ENCODE peak calls at places on chromosomes 16 and 17, in four cellular contexts. E is A549, C is coronary artery, M is kidney epithelial cell. O is an unnamed sample.

GRCh38 chr17:7336240-7337175 is at the start of gene ACAP1:
- DNase-seq in M (no peak), C (no peak), E (no peak), O (peak; percentile 82)

GRCh38 chr17:4949321-4950074 is 1.2 kb upstream of the PFN1 start:
- DNase-seq in M (no peak), E (peak; percentile 92), C (peak; percentile 87), O (peak; percentile 91)

GRCh38 chr16:4696905-4697866 is 3.8 kb downstream of the NUDT16L1 start:
- DNase-seq in E (no peak), C (no peak), M (no peak), O (no peak)

GRCh38 chr16:88454315-88455057 is 1.4 kb downstream of the ZFPM1 start:
- DNase-seq in C (no peak), M (no peak), E (peak; percentile 46), O (peak; percentile 71)

GRCh38 chr16:77579283-77579985 is 142.9 kb upstream of the NUDT7 start:
- DNase-seq in M (no peak), C (no peak), E (peak; percentile 61), O (no peak)

GRCh38 chr16:6362321-6362720 is 970.3 kb upstream of the RBFOX1 start:
- DNase-seq in E (no peak), M (no peak), C (no peak), O (no peak)

GRCh38 chr16:25198021-25198420 is 18.7 kb upstream of the AQP8 start:
- DNase-seq in M (no peak), C (no peak), E (peak; percentile 18), O (no peak)

GRCh38 chr16:70417661-70418060 is 21.2 kb downstream of the ST3GAL2 start:
- DNase-seq in C (no peak), M (no peak), E (no peak), O (no peak)

GRCh38 chr16:48013476-48013875 is 142.3 kb downstream of the ABCC12 start:
- DNase-seq in C (no peak), M (peak; percentile 87), E (no peak), O (no peak)

GRCh38 chr17:52537368-52537767 is 378.9 kb upstream of the CA10 start:
- DNase-seq in E (no peak), C (no peak), M (no peak), O (no peak)

GRCh38 chr16:27514806-27515205 is 34.9 kb downstream of the GTF3C1 start:
- DNase-seq in M (no peak), E (no peak), C (no peak), O (peak; percentile 29)

GRCh38 chr17:19886116-19886515 is 18.4 kb upstream of the ULK2 start:
- DNase-seq in M (no peak), C (no peak), E (no peak), O (no peak)

GRCh38 chr17:81832608-81833159 is 407 bp downstream of the MCRIP1 start:
- DNase-seq in M (no peak), E (no peak), C (peak; percentile 81), O (no peak)

GRCh38 chr17:16273499-16273898 is 56.5 kb downstream of the PIGL start:
- DNase-seq in E (no peak), M (no peak), C (no peak), O (no peak)

GRCh38 chr16:19520861-19521331 is 1.0 kb downstream of the GDE1 start:
- DNase-seq in E (peak; percentile 44), C (no peak), M (no peak), O (peak; percentile 63)

GRCh38 chr17:33277436-33278100 is 15.5 kb downstream of the ASIC2 start:
- DNase-seq in M (no peak), C (no peak), E (no peak), O (no peak)

GRCh38 chr16:80887062-80887461 is 82.7 kb upstream of the CDYL2 start:
- DNase-seq in E (peak; percentile 10), M (no peak), C (no peak), O (peak; percentile 70)

GRCh38 chr16:51756447-51757123 is 605.5 kb upstream of the SALL1 start:
- DNase-seq in C (no peak), M (no peak), E (no peak), O (no peak)

GRCh38 chr16:11683140-11683539 is 14.9 kb downstream of the SNN start:
- DNase-seq in M (no peak), C (peak; percentile 46), E (no peak), O (no peak)

GRCh38 chr17:59550703-59551102 is 14.7 kb upstream of the DHX40 start:
- DNase-seq in M (no peak), E (no peak), C (no peak), O (no peak)

GRCh38 chr17:38918129-38918913 is 7.1 kb upstream of the LASP1NB start:
- DNase-seq in E (no peak), C (peak; percentile 35), M (no peak), O (no peak)

GRCh38 chr17:45873728-45874127 is 20.6 kb upstream of the MAPT start:
- DNase-seq in M (no peak), E (no peak), C (no peak), O (no peak)

GRCh38 chr17:32267690-32268205 is 2.1 kb downstream of the RHBDL3 start:
- DNase-seq in C (no peak), M (no peak), E (no peak), O (no peak)

GRCh38 chr16:67115649-67116048 is 5.9 kb downstream of the PHAF1 start:
- DNase-seq in C (peak; percentile 47), E (peak; percentile 58), M (peak; percentile 87), O (no peak)

GRCh38 chr16:11708421-11708820 is 34.2 kb downstream of the TXNDC11 start:
- DNase-seq in M (no peak), E (no peak), C (no peak), O (no peak)

GRCh38 chr17:65559802-65560627 is 1.4 kb downstream of the AXIN2 start:
- DNase-seq in E (no peak), M (no peak), C (no peak), O (peak; percentile 69)

GRCh38 chr16:46996391-46996790 is 22.9 kb upstream of the DNAJA2 start:
- DNase-seq in E (no peak), C (no peak), M (no peak), O (no peak)

GRCh38 chr17:78715000-78715771 is 66.9 kb downstream of the CYTH1 start:
- DNase-seq in C (no peak), E (no peak), M (no peak), O (no peak)

GRCh38 chr16:85485379-85485778 is 127.7 kb upstream of the GSE1 start:
- DNase-seq in E (no peak), C (no peak), M (no peak), O (no peak)

GRCh38 chr17:30021708-30022317 is 80.4 kb downstream of the EFCAB5 start:
- DNase-seq in E (peak; percentile 65), C (no peak), M (peak; percentile 9), O (peak; percentile 67)

GRCh38 chr16:35011-35775 is 18.2 kb downstream of the POLR3K start:
- DNase-seq in M (no peak), C (no peak), E (no peak), O (no peak)

GRCh38 chr17:42247734-42248133 is 28.5 kb downstream of the STAT5B start:
- DNase-seq in E (peak; percentile 63), C (no peak), M (no peak), O (no peak)

GRCh38 chr16:30494028-30494427 is 21.5 kb downstream of the ITGAL start:
- DNase-seq in C (no peak), M (no peak), E (no peak), O (no peak)

GRCh38 chr17:14152726-14153125 is 83.4 kb downstream of the COX10 start:
- DNase-seq in E (no peak), C (no peak), M (no peak), O (no peak)

GRCh38 chr17:14149751-14150150 is 80.4 kb downstream of the COX10 start:
- DNase-seq in M (no peak), E (no peak), C (no peak), O (no peak)

GRCh38 chr17:14156689-14157088 is 80.0 kb downstream of the CDRT15 start:
- DNase-seq in M (no peak), C (no peak), E (no peak), O (no peak)

GRCh38 chr17:14150604-14151003 is 81.3 kb downstream of the COX10 start:
- DNase-seq in M (no peak), E (no peak), C (no peak), O (no peak)

DNA sequence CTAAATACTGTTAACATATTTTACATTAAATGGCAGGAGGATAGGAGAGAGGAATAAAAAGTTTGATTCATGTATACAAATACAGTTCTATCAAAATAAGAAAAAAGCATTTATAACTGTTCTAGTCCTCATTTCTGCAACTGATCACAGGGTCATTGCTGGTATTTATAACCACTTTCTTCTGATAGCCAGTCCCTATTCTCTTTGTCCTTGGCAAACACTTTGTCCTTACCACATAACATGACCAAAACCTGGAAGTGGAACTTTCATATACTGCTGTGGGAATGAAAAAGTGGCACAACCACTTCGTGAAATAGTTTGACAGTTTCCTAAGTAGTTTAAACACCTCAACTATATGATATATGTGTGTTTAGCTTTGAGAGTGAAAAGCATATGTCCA is 83.3 kb downstream of the CDRT15 start:
- DNase-seq in C (no peak), M (no peak), E (no peak), O (no peak)
- H3K4me3 ChIP-seq in C (no peak overlapping the region), M (no peak overlapping the region), E (no peak overlapping the region), O (no peak overlapping the region)

GRCh38 chr16:50644245-50644644 is 36.9 kb downstream of the SNX20 start:
- DNase-seq in M (no peak), E (no peak), C (no peak), O (no peak)

GRCh38 chr16:50645858-50646257 is 35.3 kb downstream of the SNX20 start:
- DNase-seq in M (no peak), C (no peak), E (no peak), O (no peak)

GRCh38 chr16:50646345-50646744 is 34.8 kb downstream of the SNX20 start:
- DNase-seq in C (no peak), E (no peak), M (no peak), O (no peak)

GRCh38 chr16:50643192-50643591 is 37.9 kb downstream of the SNX20 start:
- DNase-seq in C (no peak), E (no peak), M (no peak), O (no peak)

GRCh38 chr16:50644730-50645129 is 36.4 kb downstream of the SNX20 start:
- DNase-seq in C (no peak), M (no peak), E (peak; percentile 25), O (no peak)
- TF ChIP-seq CTCF in C (peak; percentile 30), M (peak; percentile 52), E (peak; percentile 8), O (no peak)

GRCh38 chr16:53666816-53667415 is 36.7 kb downstream of the RPGRIP1L start:
- DNase-seq in M (no peak), C (no peak), E (no peak), O (no peak)

GRCh38 chr16:53668869-53669268 is 34.8 kb downstream of the RPGRIP1L start:
- DNase-seq in C (no peak), M (no peak), E (no peak), O (no peak)

GRCh38 chr16:53664724-53665345 is 38.8 kb downstream of the RPGRIP1L start:
- DNase-seq in C (no peak), M (no peak), E (no peak), O (no peak)
- H3K4me3 ChIP-seq in C (peak overlapping the region; percentile 34), M (no peak overlapping the region), E (no peak overlapping the region), O (no peak overlapping the region)

DNA sequence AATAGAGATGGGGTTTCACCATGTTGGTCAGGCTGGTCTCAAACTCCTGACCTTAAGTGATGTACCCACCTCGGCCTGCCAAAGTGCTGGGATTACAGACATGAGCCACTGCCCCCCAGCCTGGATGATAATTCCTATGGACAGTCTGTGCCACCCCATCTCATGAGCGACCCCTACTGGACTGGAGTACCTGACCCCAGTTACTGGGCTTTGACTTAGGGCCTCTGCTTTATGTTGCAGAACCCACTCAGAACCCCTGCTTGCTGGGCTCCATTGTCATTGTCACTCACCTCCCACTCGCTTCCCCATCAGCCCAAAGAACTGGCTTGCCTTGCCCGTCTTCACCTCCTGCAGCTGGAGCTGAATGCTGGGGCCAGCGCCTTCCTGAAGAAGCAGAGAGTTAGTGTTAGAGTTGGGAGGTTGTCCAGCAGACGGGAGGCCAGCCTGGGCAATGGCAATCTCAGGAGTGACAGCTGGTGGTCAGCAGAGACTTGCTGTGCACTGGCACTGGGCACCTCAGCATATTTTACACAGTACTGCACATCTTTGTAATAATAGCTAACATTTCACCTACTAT is 4.0 kb downstream of the TAC4 start:
- DNase-seq in M (no peak), C (no peak), E (peak; percentile 52), O (no peak)
- TF ChIP-seq CTCF in M (peak; percentile 47), C (no peak), E (peak; percentile 46), O (no peak)